ENCODE peak calls at places on chromosomes 2 and 18, in four cellular contexts. G is Peyer's patch, I is lower lobe of right lung, U is GM13977. J is an unnamed sample.

GRCh38 chr2:120771111-120771555 is 35.5 kb downstream of the GLI2 start:
- DNase-seq in G (no peak), I (peak), U (no peak), J (no peak)

GRCh38 chr2:137775529-137775928 is 188.7 kb upstream of the HNMT start:
- DNase-seq in G (no peak), I (no peak), U (no peak), J (no peak)

GRCh38 chr2:85886585-85886984 is 2.2 kb downstream of the ST3GAL5 start:
- DNase-seq in G (no peak), I (peak), U (no peak), J (no peak)

GRCh38 chr2:118577202-118577601 is 270.2 kb downstream of the EN1 start:
- DNase-seq in G (no peak), I (no peak), U (no peak), J (no peak)

GRCh38 chr18:76444436-76445105 is 50.5 kb downstream of the ZNF516 start:
- DNase-seq in G (no peak), I (no peak), U (no peak), J (no peak)

GRCh38 chr2:42238644-42239288 is 69.6 kb downstream of the EML4 start:
- DNase-seq in G (peak), I (peak), U (no peak), J (no peak)

GRCh38 chr2:161379740-161380139 is 36.4 kb upstream of the TBR1 start:
- DNase-seq in G (no peak), I (no peak), U (no peak), J (no peak)

GRCh38 chr18:5894613-5895299 is 566 bp downstream of the TMEM200C start:
- DNase-seq in G (no peak), I (no peak), U (peak), J (peak)

GRCh38 chr2:134738150-134738865 is 19.5 kb upstream of the TMEM163 start:
- DNase-seq in G (no peak), I (no peak), U (no peak), J (no peak)

GRCh38 chr2:68124321-68124720 is 33.4 kb upstream of the PNO1 start:
- DNase-seq in G (no peak), I (no peak), U (no peak), J (no peak)

GRCh38 chr2:7792031-7792651 is 874.9 kb downstream of the RNF144A start:
- DNase-seq in G (no peak), I (peak), U (no peak), J (no peak)

GRCh38 chr2:62293490-62294212 is 97.7 kb downstream of the B3GNT2 start:
- DNase-seq in G (no peak), I (peak), U (no peak), J (no peak)

GRCh38 chr2:162072181-162072702 is 1.8 kb downstream of the DPP4 start:
- DNase-seq in G (no peak), I (no peak), U (peak), J (peak)

GRCh38 chr18:25099838-25100393 is 252.1 kb downstream of the ZNF521 start:
- DNase-seq in G (no peak), I (no peak), U (no peak), J (no peak)

GRCh38 chr2:11752906-11753305 is 6.5 kb downstream of the LPIN1 start:
- DNase-seq in G (no peak), I (no peak), U (no peak), J (no peak)

GRCh38 chr2:218406949-218407703 is 7.5 kb downstream of the CTDSP1 start:
- DNase-seq in G (peak), I (peak), U (no peak), J (no peak)

GRCh38 chr2:98901291-98901690 is 34.7 kb downstream of the CRACDL start:
- DNase-seq in G (no peak), I (no peak), U (no peak), J (no peak)
- TF ChIP-seq CTCF in G (no peak), I (no peak), U (no peak), J (no peak)

GRCh38 chr18:79402977-79403722 is 7.4 kb downstream of the NFATC1 start:
- DNase-seq in G (peak), I (peak), U (no peak), J (no peak)

GRCh38 chr18:79405781-79406575 is 10.2 kb downstream of the NFATC1 start:
- DNase-seq in G (peak), I (peak), U (peak), J (peak)

GRCh38 chr18:79403723-79404566 is 8.2 kb downstream of the NFATC1 start:
- DNase-seq in G (peak), I (peak), U (no peak), J (no peak)

GRCh38 chr18:79405019-79405780 is 9.5 kb downstream of the NFATC1 start:
- DNase-seq in G (peak), I (peak), U (no peak), J (no peak)

DNA sequence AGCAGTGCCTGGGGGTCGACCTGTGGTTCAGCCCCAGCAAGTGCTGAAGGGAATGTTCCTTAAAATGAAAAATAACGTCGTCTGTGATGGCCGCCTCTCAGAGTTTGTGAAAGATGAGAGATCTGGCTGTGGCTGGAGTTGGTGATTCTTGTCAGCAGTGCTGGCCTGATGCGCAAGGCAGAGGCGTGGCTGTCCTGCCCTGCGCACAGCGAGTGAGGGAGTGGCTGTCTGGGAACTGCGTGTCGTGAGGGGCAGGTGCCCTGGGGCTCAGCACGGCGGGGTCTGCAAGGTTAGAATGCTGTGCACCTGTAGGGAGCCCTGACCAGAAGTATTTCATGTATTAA is 8.8 kb downstream of the NFATC1 start:
- DNase-seq in G (peak), I (peak), U (no peak), J (no peak)
- TF ChIP-seq CTCF in G (no peak), I (no peak), U (no peak), J (no peak)

GRCh38 chr18:73896685-73897084 is 250.9 kb downstream of the FBXO15 start:
- DNase-seq in G (no peak), I (no peak), U (no peak), J (peak)

GRCh38 chr18:73897517-73897916 is 250.1 kb downstream of the FBXO15 start:
- DNase-seq in G (no peak), I (no peak), U (no peak), J (no peak)

GRCh38 chr18:73895701-73896100 is 251.9 kb downstream of the FBXO15 start:
- DNase-seq in G (no peak), I (no peak), U (no peak), J (no peak)

GRCh38 chr18:73901151-73901550 is 246.5 kb downstream of the FBXO15 start:
- DNase-seq in G (no peak), I (no peak), U (no peak), J (no peak)

DNA sequence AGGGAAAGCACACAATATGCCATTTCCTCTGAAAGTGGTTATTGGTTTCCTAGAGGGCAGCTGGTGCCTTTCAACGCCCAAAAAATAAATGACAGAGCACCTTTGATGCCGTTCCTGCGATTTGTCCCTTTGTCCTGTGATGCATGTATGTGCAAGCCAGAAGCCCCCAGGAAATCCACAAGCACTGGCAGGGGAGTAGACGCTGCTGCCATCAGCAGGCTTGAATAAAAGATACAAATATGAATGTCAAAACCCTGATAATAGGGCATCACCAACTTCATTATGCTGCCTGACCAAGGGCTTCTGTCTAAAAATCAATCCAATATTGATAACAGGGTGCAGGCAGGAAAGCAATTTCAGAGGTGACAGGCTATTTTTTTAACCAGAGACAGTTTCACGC is 246.0 kb downstream of the FBXO15 start:
- DNase-seq in G (no peak), I (no peak), U (no peak), J (no peak)
- TF ChIP-seq CTCF in G (no peak), I (no peak), U (no peak), J (no peak)

GRCh38 chr2:198438326-198438725 is 633.9 kb downstream of the PLCL1 start:
- DNase-seq in G (no peak), I (no peak), U (no peak), J (no peak)

GRCh38 chr2:198444800-198445287 is 640.5 kb downstream of the PLCL1 start:
- DNase-seq in G (no peak), I (no peak), U (no peak), J (no peak)

GRCh38 chr2:198441876-198442275 is 637.5 kb downstream of the PLCL1 start:
- DNase-seq in G (no peak), I (no peak), U (no peak), J (no peak)

GRCh38 chr2:198441246-198441645 is 636.9 kb downstream of the PLCL1 start:
- DNase-seq in G (no peak), I (no peak), U (no peak), J (no peak)

DNA sequence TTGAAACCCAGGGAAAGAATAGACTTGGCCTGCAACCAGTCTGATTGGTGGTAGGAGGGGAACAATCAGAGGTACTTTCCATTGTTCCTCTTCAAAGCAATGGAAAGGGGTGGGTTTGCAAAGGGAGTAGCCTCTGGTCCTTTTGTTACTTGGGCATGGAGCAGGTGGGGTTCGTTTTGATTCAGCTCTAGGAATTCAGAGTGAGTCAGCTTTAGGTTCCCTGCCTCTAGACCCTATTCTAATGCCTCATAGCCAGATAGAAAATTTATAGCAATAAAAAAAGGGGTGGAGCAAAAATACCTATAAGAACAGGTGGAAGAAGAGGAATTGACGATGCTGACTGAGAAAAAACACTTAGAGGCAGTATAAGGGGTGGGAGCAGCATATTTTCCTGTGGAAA is 636.4 kb downstream of the PLCL1 start:
- DNase-seq in G (no peak), I (no peak), U (no peak), J (no peak)
- TF ChIP-seq CTCF in G (no peak), I (no peak), U (no peak), J (no peak)

GRCh38 chr18:74817576-74817975 is 219.9 kb downstream of the ZNF407 start:
- DNase-seq in G (no peak), I (no peak), U (no peak), J (no peak)

GRCh38 chr18:74819433-74820059 is 221.9 kb downstream of the ZNF407 start:
- DNase-seq in G (no peak), I (no peak), U (no peak), J (peak)

GRCh38 chr18:74820160-74820780 is 222.6 kb downstream of the ZNF407 start:
- DNase-seq in G (no peak), I (no peak), U (no peak), J (no peak)

DNA sequence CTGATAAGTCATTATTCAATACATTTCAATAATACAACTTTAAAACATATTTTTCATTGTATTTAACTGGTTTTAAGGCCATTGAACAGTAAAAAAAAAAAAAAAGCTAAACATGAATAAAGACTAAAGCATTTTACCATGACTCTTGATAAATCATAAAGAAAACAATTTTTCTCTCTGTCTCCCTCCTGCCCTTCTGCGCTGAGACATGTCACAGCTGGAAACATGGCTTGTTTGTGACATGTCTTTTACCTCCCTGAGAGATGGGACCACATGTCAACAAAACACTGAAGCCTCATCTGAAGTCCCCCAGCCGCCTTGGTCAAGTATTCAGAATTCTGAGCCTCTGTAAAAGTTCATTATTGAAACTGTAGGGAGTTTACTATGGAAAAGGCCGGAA is 221.1 kb downstream of the ZNF407 start:
- DNase-seq in G (no peak), I (no peak), U (no peak), J (no peak)
- TF ChIP-seq CTCF in G (no peak), I (no peak), U (no peak), J (no peak)

GRCh38 chr18:41745166-41746049 is 209.6 kb upstream of the PIK3C3 start:
- DNase-seq in G (no peak), I (no peak), U (peak), J (peak)
- TF ChIP-seq CTCF in G (no peak), I (peak), U (peak), J (peak)

DNA sequence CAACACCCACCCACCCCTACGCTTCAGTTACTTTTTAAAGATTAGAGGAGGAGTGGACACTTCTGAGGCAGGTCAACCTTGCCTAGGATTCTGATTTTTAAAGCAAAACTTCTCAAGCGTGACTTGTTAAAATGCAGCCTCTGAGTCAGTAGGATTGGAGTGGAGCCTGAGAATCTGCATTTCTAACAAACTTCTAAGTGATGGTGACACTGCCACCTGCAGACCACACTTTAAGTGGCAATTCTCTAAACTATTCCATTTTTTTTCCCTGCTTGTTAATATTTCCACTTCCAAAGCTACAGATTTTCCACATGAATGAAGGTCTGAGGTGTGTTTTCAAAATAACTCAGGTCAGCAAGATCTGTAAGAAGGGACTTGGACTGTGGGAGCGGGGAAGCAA is 171.1 kb upstream of the CCDC150 start:
- DNase-seq in G (no peak), I (no peak), U (no peak), J (no peak)
- TF ChIP-seq CTCF in G (no peak), I (no peak), U (peak), J (no peak)

GRCh38 chr2:138787053-138787666 is 7.0 kb upstream of the NXPH2 start:
- DNase-seq in G (no peak), I (no peak), U (peak), J (peak)
- TF ChIP-seq CTCF in G (peak), I (peak), U (peak), J (peak)